ENCODE peak calls at places on chromosome 16, in seven cellular contexts. R is HCT116, X is GM12878, C is H1, S is SK-N-SH, Q is K562, U is HepG2. J is an unnamed sample.

GRCh38 chr16:49116873-49117272 is 164.8 kb downstream of the CBLN1 start:
- DNase-seq in S (no peak), Q (no peak), R (no peak), C (no peak), X (no peak), U (no peak), J (no peak)

GRCh38 chr16:5498562-5498961 is 401.0 kb upstream of the EEF2KMT start:
- DNase-seq in U (no peak), C (no peak), R (no peak), Q (no peak), S (peak; percentile 34), X (no peak), J (no peak)

GRCh38 chr16:64094170-64094960 is 1027.5 kb downstream of the CDH11 start:
- DNase-seq in R (no peak), S (no peak), Q (no peak), U (no peak), X (no peak), C (no peak), J (no peak)

GRCh38 chr16:69890891-69891282 is 60.2 kb upstream of the CLEC18A start:
- DNase-seq in C (no peak), Q (no peak), S (no peak), U (no peak), X (no peak), R (no peak), J (no peak)

GRCh38 chr16:85935957-85936760 is 37.2 kb downstream of the IRF8 start:
- DNase-seq in C (no peak), S (no peak), X (peak; percentile 89), U (no peak), Q (no peak), R (no peak), J (no peak)

GRCh38 chr16:51035711-51036110 is 115.4 kb downstream of the SALL1 start:
- DNase-seq in U (no peak), R (no peak), C (no peak), S (no peak), Q (no peak), X (no peak), J (no peak)

GRCh38 chr16:13471036-13471435 is 448.9 kb upstream of the ERCC4 start:
- DNase-seq in S (no peak), R (no peak), C (no peak), X (no peak), Q (no peak), U (no peak), J (no peak)

GRCh38 chr16:54285414-54286066 is 1.0 kb downstream of the IRX3 start:
- DNase-seq in C (no peak), X (no peak), U (peak; percentile 38), R (no peak), Q (no peak), S (peak; percentile 80), J (peak; percentile 31)

GRCh38 chr16:31568577-31569359 is 41.1 kb downstream of the AHSP start:
- DNase-seq in U (no peak), Q (no peak), X (no peak), S (peak; percentile 20), R (no peak), C (peak; percentile 10), J (no peak)

GRCh38 chr16:85275533-85276249 is 163.4 kb upstream of the CIBAR2 start:
- DNase-seq in S (peak; percentile 95), Q (peak; percentile 93), C (no peak), U (peak; percentile 60), R (peak; percentile 19), X (no peak), J (peak; percentile 93)

GRCh38 chr16:56041556-56042140 is 149.6 kb upstream of the GNAO1 start:
- DNase-seq in X (no peak), R (peak; percentile 7), Q (peak; percentile 32), S (peak; percentile 58), U (peak; percentile 45), C (peak; percentile 31), J (peak; percentile 11)

GRCh38 chr16:50395763-50396710 is 27.2 kb upstream of the BRD7 start:
- DNase-seq in U (no peak), Q (no peak), S (no peak), X (no peak), C (no peak), R (no peak), J (no peak)

GRCh38 chr16:49799172-49799571 is 56.7 kb downstream of the ZNF423 start:
- DNase-seq in Q (no peak), X (no peak), S (no peak), U (no peak), C (no peak), R (no peak), J (no peak)

GRCh38 chr16:85462405-85463227 is 150.5 kb upstream of the GSE1 start:
- DNase-seq in C (no peak), U (no peak), Q (peak; percentile 95), S (peak; percentile 86), X (no peak), R (no peak), J (no peak)

GRCh38 chr16:70478912-70479341 is 24.5 kb downstream of the FCSK start:
- DNase-seq in Q (no peak), U (no peak), C (no peak), X (no peak), S (no peak), R (no peak), J (no peak)

GRCh38 chr16:76705883-76706282 is 428.7 kb downstream of the CNTNAP4 start:
- DNase-seq in C (no peak), Q (no peak), S (no peak), X (no peak), U (no peak), R (no peak), J (no peak)

DNA sequence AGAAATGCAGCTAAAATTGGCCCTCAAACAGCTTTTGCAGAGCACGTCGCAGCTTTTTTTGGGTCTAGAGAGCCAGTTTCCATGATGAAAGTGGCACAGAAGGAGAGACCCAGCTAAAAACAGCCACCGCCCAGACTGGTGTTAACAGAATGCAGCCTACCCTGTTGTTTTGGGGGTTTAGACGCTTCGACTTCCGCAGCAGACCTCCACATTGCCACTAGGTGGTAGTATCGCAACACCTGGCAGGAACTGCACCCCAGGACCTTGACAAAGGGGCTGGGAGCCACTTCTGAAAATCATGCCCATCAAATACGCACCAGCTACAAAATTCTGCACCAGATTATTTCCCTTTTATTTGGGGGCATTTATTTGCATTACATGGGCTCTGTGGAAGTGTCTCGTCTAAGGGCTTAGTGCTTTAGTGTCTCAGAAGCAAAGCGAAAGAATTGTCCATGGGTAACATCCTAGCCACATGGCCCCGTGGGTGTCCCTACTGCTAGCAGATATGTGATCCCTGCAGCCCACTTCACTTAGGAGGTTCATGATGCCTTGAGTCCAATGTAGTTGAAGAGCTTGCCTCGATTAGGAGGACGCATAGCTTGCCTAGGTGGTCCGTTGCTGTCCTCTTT is 167.1 kb downstream of the HAPSTR1 start:
- DNase-seq in Q (peak; percentile 66), C (peak; percentile 43), X (no peak), R (peak; percentile 34), S (peak; percentile 63), U (peak; percentile 44), J (peak; percentile 54)
- TF ChIP-seq JUND in Q (no peak), C (no peak), X (no peak), R (no peak), S (no peak), U (no peak), J (no peak)

GRCh38 chr16:52709286-52709685 is 162.3 kb upstream of the TOX3 start:
- DNase-seq in R (no peak), X (no peak), S (no peak), C (no peak), Q (no peak), U (no peak), J (no peak)
- TF ChIP-seq JUND in R (no peak), X (no peak), S (no peak), C (no peak), Q (no peak), U (no peak), J (no peak)

GRCh38 chr16:87464691-87465300 is 28.0 kb downstream of the ZCCHC14 start:
- DNase-seq in S (peak; percentile 58), C (no peak), X (no peak), R (no peak), Q (peak; percentile 69), U (no peak), J (no peak)
- TF ChIP-seq JUND in S (peak; percentile 35), C (no peak), X (no peak), R (no peak), Q (peak; percentile 78), U (no peak), J (no peak)

GRCh38 chr16:87853411-87854052 is 15.8 kb downstream of the SLC7A5 start:
- DNase-seq in Q (peak; percentile 93), U (peak; percentile 89), X (peak; percentile 57), R (peak; percentile 79), C (peak; percentile 65), S (peak; percentile 90), J (peak; percentile 97)
- TF ChIP-seq JUND in Q (peak; percentile 83), U (no peak), X (peak; percentile 21), R (no peak), C (peak; percentile 87), S (no peak), J (no peak)

GRCh38 chr16:81528258-81528657 is 83.7 kb downstream of the CMIP start:
- DNase-seq in R (no peak), S (no peak), X (no peak), C (no peak), Q (peak; percentile 55), U (no peak), J (no peak)

GRCh38 chr16:81531415-81531814 is 86.8 kb downstream of the CMIP start:
- DNase-seq in U (no peak), C (no peak), X (no peak), R (no peak), Q (no peak), S (no peak), J (no peak)

GRCh38 chr16:81530814-81531213 is 86.2 kb downstream of the CMIP start:
- DNase-seq in R (no peak), C (no peak), S (no peak), U (no peak), Q (no peak), X (no peak), J (no peak)

GRCh38 chr16:81532491-81533174 is 88.0 kb downstream of the CMIP start:
- DNase-seq in S (no peak), X (no peak), U (peak; percentile 76), R (no peak), Q (no peak), C (no peak), J (no peak)

GRCh38 chr16:81530296-81530721 is 85.7 kb downstream of the CMIP start:
- DNase-seq in S (no peak), C (no peak), U (no peak), Q (no peak), R (no peak), X (no peak), J (no peak)
- TF ChIP-seq JUND in S (no peak), C (no peak), U (no peak), Q (no peak), R (no peak), X (no peak), J (no peak)

J was measured in T47D.